ENCODE peak calls at places on chromosomes 1 and 21, in eight cellular contexts. One of them, this sample, is unnamed.
A peak's percentile ranks its signal among the peaks of the same experiment; 100 is the strongest.

GRCh38 chr1:162855461-162856150 is 5.4 kb downstream of the CCDC190 start:
- DNase-seq in ELR: peak; percentile 77
- DNase-seq in lung microvascular endothelial cell: peak; percentile 69
- DNase-seq in GM12865: no peak
- DNase-seq in stimulated activated CD4-positive, alpha-beta T cell treated with anti-CD3 and anti-CD28 coated beads, TNF-alpha, amount 100 ng/mL, for 48 hours: no peak
- DNase-seq in T47D: no peak
- DNase-seq in GM20000: no peak
- DNase-seq in body of pancreas: no peak
- DNase-seq in this sample: no peak

GRCh38 chr1:46166521-46167462 is 8.1 kb upstream of the TSPAN1 start:
- DNase-seq in ELR: no peak
- DNase-seq in lung microvascular endothelial cell: peak; percentile 47
- DNase-seq in GM12865: peak; percentile 80
- DNase-seq in stimulated activated CD4-positive, alpha-beta T cell treated with anti-CD3 and anti-CD28 coated beads, TNF-alpha, amount 100 ng/mL, for 48 hours: peak; percentile 47
- DNase-seq in T47D: no peak
- DNase-seq in GM20000: peak; percentile 41
- DNase-seq in body of pancreas: peak; percentile 48
- DNase-seq in this sample: no peak

GRCh38 chr1:207309775-207310273 is 11.7 kb upstream of the CD55 start:
- DNase-seq in ELR: peak; percentile 86
- DNase-seq in lung microvascular endothelial cell: peak; percentile 87
- DNase-seq in GM12865: peak; percentile 24
- DNase-seq in stimulated activated CD4-positive, alpha-beta T cell treated with anti-CD3 and anti-CD28 coated beads, TNF-alpha, amount 100 ng/mL, for 48 hours: no peak
- DNase-seq in T47D: peak; percentile 45
- DNase-seq in GM20000: peak; percentile 28
- DNase-seq in body of pancreas: peak; percentile 37
- DNase-seq in this sample: peak; percentile 64

GRCh38 chr1:220323717-220324116 is 51.5 kb upstream of the RAB3GAP2 start:
- DNase-seq in ELR: no peak
- DNase-seq in lung microvascular endothelial cell: no peak
- DNase-seq in GM12865: no peak
- DNase-seq in stimulated activated CD4-positive, alpha-beta T cell treated with anti-CD3 and anti-CD28 coated beads, TNF-alpha, amount 100 ng/mL, for 48 hours: no peak
- DNase-seq in T47D: no peak
- DNase-seq in GM20000: no peak
- DNase-seq in body of pancreas: no peak
- DNase-seq in this sample: no peak

GRCh38 chr1:34786521-34787325 is 5.7 kb downstream of the GJB3 start:
- DNase-seq in ELR: peak; percentile 74
- DNase-seq in lung microvascular endothelial cell: peak; percentile 82
- DNase-seq in GM12865: peak; percentile 79
- DNase-seq in stimulated activated CD4-positive, alpha-beta T cell treated with anti-CD3 and anti-CD28 coated beads, TNF-alpha, amount 100 ng/mL, for 48 hours: peak; percentile 60
- DNase-seq in T47D: peak; percentile 71
- DNase-seq in GM20000: peak; percentile 86
- DNase-seq in body of pancreas: peak; percentile 79
- DNase-seq in this sample: no peak

GRCh38 chr1:201903135-201903534 is 14.4 kb downstream of the SHISA4 start:
- DNase-seq in ELR: peak; percentile 52
- DNase-seq in lung microvascular endothelial cell: no peak
- DNase-seq in GM12865: no peak
- DNase-seq in stimulated activated CD4-positive, alpha-beta T cell treated with anti-CD3 and anti-CD28 coated beads, TNF-alpha, amount 100 ng/mL, for 48 hours: no peak
- DNase-seq in T47D: no peak
- DNase-seq in GM20000: no peak
- DNase-seq in body of pancreas: peak; percentile 27
- DNase-seq in this sample: no peak

GRCh38 chr1:63856924-63857323 is 83.1 kb downstream of the ROR1 start:
- DNase-seq in ELR: no peak
- DNase-seq in lung microvascular endothelial cell: no peak
- DNase-seq in GM12865: no peak
- DNase-seq in stimulated activated CD4-positive, alpha-beta T cell treated with anti-CD3 and anti-CD28 coated beads, TNF-alpha, amount 100 ng/mL, for 48 hours: no peak
- DNase-seq in T47D: no peak
- DNase-seq in GM20000: no peak
- DNase-seq in body of pancreas: no peak
- DNase-seq in this sample: no peak

GRCh38 chr1:233341117-233341516 is 13.6 kb downstream of the MAP3K21 start:
- DNase-seq in ELR: no peak
- DNase-seq in lung microvascular endothelial cell: no peak
- DNase-seq in GM12865: no peak
- DNase-seq in stimulated activated CD4-positive, alpha-beta T cell treated with anti-CD3 and anti-CD28 coated beads, TNF-alpha, amount 100 ng/mL, for 48 hours: no peak
- DNase-seq in T47D: no peak
- DNase-seq in GM20000: no peak
- DNase-seq in body of pancreas: peak; percentile 78
- DNase-seq in this sample: no peak

GRCh38 chr1:222546091-222546490 is 1.8 kb downstream of the HHIPL2 start:
- DNase-seq in ELR: no peak
- DNase-seq in lung microvascular endothelial cell: no peak
- DNase-seq in GM12865: no peak
- DNase-seq in stimulated activated CD4-positive, alpha-beta T cell treated with anti-CD3 and anti-CD28 coated beads, TNF-alpha, amount 100 ng/mL, for 48 hours: no peak
- DNase-seq in T47D: no peak
- DNase-seq in GM20000: no peak
- DNase-seq in body of pancreas: no peak
- DNase-seq in this sample: no peak

GRCh38 chr1:1434131-1434811 is 1.2 kb upstream of the VWA1 start:
- DNase-seq in ELR: no peak
- DNase-seq in lung microvascular endothelial cell: no peak
- DNase-seq in GM12865: no peak
- DNase-seq in stimulated activated CD4-positive, alpha-beta T cell treated with anti-CD3 and anti-CD28 coated beads, TNF-alpha, amount 100 ng/mL, for 48 hours: no peak
- DNase-seq in T47D: peak; percentile 51
- DNase-seq in GM20000: peak; percentile 53
- DNase-seq in body of pancreas: peak; percentile 71
- DNase-seq in this sample: no peak

GRCh38 chr1:3993606-3994375 is 93.7 kb upstream of the C1orf174 start:
- DNase-seq in ELR: no peak
- DNase-seq in lung microvascular endothelial cell: no peak
- DNase-seq in GM12865: no peak
- DNase-seq in stimulated activated CD4-positive, alpha-beta T cell treated with anti-CD3 and anti-CD28 coated beads, TNF-alpha, amount 100 ng/mL, for 48 hours: no peak
- DNase-seq in T47D: no peak
- DNase-seq in GM20000: no peak
- DNase-seq in body of pancreas: no peak
- DNase-seq in this sample: no peak

GRCh38 chr21:44530903-44531605 is 8.9 kb downstream of the KRTAP10-1 start:
- DNase-seq in ELR: no peak
- DNase-seq in lung microvascular endothelial cell: no peak
- DNase-seq in GM12865: no peak
- DNase-seq in stimulated activated CD4-positive, alpha-beta T cell treated with anti-CD3 and anti-CD28 coated beads, TNF-alpha, amount 100 ng/mL, for 48 hours: no peak
- DNase-seq in T47D: no peak
- DNase-seq in GM20000: no peak
- DNase-seq in body of pancreas: no peak
- DNase-seq in this sample: no peak

GRCh38 chr1:115833806-115834205 is 7.1 kb downstream of the NHLH2 start:
- DNase-seq in ELR: peak; percentile 20
- DNase-seq in lung microvascular endothelial cell: no peak
- DNase-seq in GM12865: no peak
- DNase-seq in stimulated activated CD4-positive, alpha-beta T cell treated with anti-CD3 and anti-CD28 coated beads, TNF-alpha, amount 100 ng/mL, for 48 hours: no peak
- DNase-seq in T47D: no peak
- DNase-seq in GM20000: no peak
- DNase-seq in body of pancreas: no peak
- DNase-seq in this sample: no peak

GRCh38 chr1:16677552-16678423 is 11.0 kb upstream of the RNU1-3 start:
- DNase-seq in ELR: peak; percentile 72
- DNase-seq in lung microvascular endothelial cell: peak; percentile 52
- DNase-seq in GM12865: peak; percentile 52
- DNase-seq in stimulated activated CD4-positive, alpha-beta T cell treated with anti-CD3 and anti-CD28 coated beads, TNF-alpha, amount 100 ng/mL, for 48 hours: no peak
- DNase-seq in T47D: peak; percentile 17
- DNase-seq in GM20000: peak; percentile 45
- DNase-seq in body of pancreas: peak; percentile 71
- DNase-seq in this sample: no peak

GRCh38 chr1:95247607-95248006 is 13.6 kb downstream of the RWDD3 start:
- DNase-seq in ELR: no peak
- DNase-seq in lung microvascular endothelial cell: no peak
- DNase-seq in GM12865: no peak
- DNase-seq in stimulated activated CD4-positive, alpha-beta T cell treated with anti-CD3 and anti-CD28 coated beads, TNF-alpha, amount 100 ng/mL, for 48 hours: no peak
- DNase-seq in T47D: no peak
- DNase-seq in GM20000: no peak
- DNase-seq in body of pancreas: no peak
- DNase-seq in this sample: no peak

GRCh38 chr1:41353744-41354143 is 7.5 kb upstream of the FOXO6 start:
- DNase-seq in ELR: peak; percentile 72
- DNase-seq in lung microvascular endothelial cell: no peak
- DNase-seq in GM12865: peak; percentile 88
- DNase-seq in stimulated activated CD4-positive, alpha-beta T cell treated with anti-CD3 and anti-CD28 coated beads, TNF-alpha, amount 100 ng/mL, for 48 hours: no peak
- DNase-seq in T47D: peak; percentile 94
- DNase-seq in GM20000: peak; percentile 66
- DNase-seq in body of pancreas: no peak
- DNase-seq in this sample: peak; percentile 31

GRCh38 chr1:158932171-158932570 is 819 bp downstream of the PYHIN1 start:
- DNase-seq in ELR: no peak
- DNase-seq in lung microvascular endothelial cell: no peak
- DNase-seq in GM12865: no peak
- DNase-seq in stimulated activated CD4-positive, alpha-beta T cell treated with anti-CD3 and anti-CD28 coated beads, TNF-alpha, amount 100 ng/mL, for 48 hours: no peak
- DNase-seq in T47D: no peak
- DNase-seq in GM20000: no peak
- DNase-seq in body of pancreas: no peak
- DNase-seq in this sample: no peak

GRCh38 chr1:156368889-156369684 is at the start of gene RHBG:
- DNase-seq in ELR: peak; percentile 41
- DNase-seq in lung microvascular endothelial cell: peak; percentile 10
- DNase-seq in GM12865: no peak
- DNase-seq in stimulated activated CD4-positive, alpha-beta T cell treated with anti-CD3 and anti-CD28 coated beads, TNF-alpha, amount 100 ng/mL, for 48 hours: no peak
- DNase-seq in T47D: peak; percentile 69
- DNase-seq in GM20000: peak; percentile 9
- DNase-seq in body of pancreas: peak; percentile 89
- DNase-seq in this sample: no peak

GRCh38 chr1:56873213-56873612 is 18.6 kb downstream of the C8A start:
- DNase-seq in ELR: no peak
- DNase-seq in lung microvascular endothelial cell: no peak
- DNase-seq in GM12865: no peak
- DNase-seq in stimulated activated CD4-positive, alpha-beta T cell treated with anti-CD3 and anti-CD28 coated beads, TNF-alpha, amount 100 ng/mL, for 48 hours: no peak
- DNase-seq in T47D: no peak
- DNase-seq in GM20000: no peak
- DNase-seq in body of pancreas: no peak
- DNase-seq in this sample: no peak

GRCh38 chr1:26536081-26536480 is 6.5 kb downstream of the RPS6KA1 start:
- DNase-seq in ELR: no peak
- DNase-seq in lung microvascular endothelial cell: no peak
- DNase-seq in GM12865: no peak
- DNase-seq in stimulated activated CD4-positive, alpha-beta T cell treated with anti-CD3 and anti-CD28 coated beads, TNF-alpha, amount 100 ng/mL, for 48 hours: no peak
- DNase-seq in T47D: no peak
- DNase-seq in GM20000: no peak
- DNase-seq in body of pancreas: no peak
- DNase-seq in this sample: no peak

GRCh38 chr1:85708826-85709222 is 591 bp upstream of the ZNHIT6 start:
- DNase-seq in ELR: no peak
- DNase-seq in lung microvascular endothelial cell: no peak
- DNase-seq in GM12865: no peak
- DNase-seq in stimulated activated CD4-positive, alpha-beta T cell treated with anti-CD3 and anti-CD28 coated beads, TNF-alpha, amount 100 ng/mL, for 48 hours: no peak
- DNase-seq in T47D: peak; percentile 18
- DNase-seq in GM20000: no peak
- DNase-seq in body of pancreas: no peak
- DNase-seq in this sample: no peak

GRCh38 chr1:85289848-85290335 is 13.5 kb upstream of the BCL10 start:
- DNase-seq in ELR: no peak
- DNase-seq in lung microvascular endothelial cell: no peak
- DNase-seq in GM12865: peak; percentile 61
- DNase-seq in stimulated activated CD4-positive, alpha-beta T cell treated with anti-CD3 and anti-CD28 coated beads, TNF-alpha, amount 100 ng/mL, for 48 hours: no peak
- DNase-seq in T47D: no peak
- DNase-seq in GM20000: no peak
- DNase-seq in body of pancreas: no peak
- DNase-seq in this sample: no peak

GRCh38 chr1:205834751-205835150 is 15.2 kb downstream of the PM20D1 start:
- DNase-seq in ELR: no peak
- DNase-seq in lung microvascular endothelial cell: no peak
- DNase-seq in GM12865: no peak
- DNase-seq in stimulated activated CD4-positive, alpha-beta T cell treated with anti-CD3 and anti-CD28 coated beads, TNF-alpha, amount 100 ng/mL, for 48 hours: no peak
- DNase-seq in T47D: no peak
- DNase-seq in GM20000: no peak
- DNase-seq in body of pancreas: no peak
- DNase-seq in this sample: no peak

GRCh38 chr1:2059290-2059953 is 9.2 kb downstream of the PRKCZ start:
- DNase-seq in ELR: no peak
- DNase-seq in lung microvascular endothelial cell: no peak
- DNase-seq in GM12865: no peak
- DNase-seq in stimulated activated CD4-positive, alpha-beta T cell treated with anti-CD3 and anti-CD28 coated beads, TNF-alpha, amount 100 ng/mL, for 48 hours: no peak
- DNase-seq in T47D: no peak
- DNase-seq in GM20000: no peak
- DNase-seq in body of pancreas: no peak
- DNase-seq in this sample: no peak

GRCh38 chr1:205301220-205301821 is 20.2 kb downstream of the NUAK2 start:
- DNase-seq in ELR: peak; percentile 94
- DNase-seq in lung microvascular endothelial cell: peak; percentile 68
- DNase-seq in GM12865: no peak
- DNase-seq in stimulated activated CD4-positive, alpha-beta T cell treated with anti-CD3 and anti-CD28 coated beads, TNF-alpha, amount 100 ng/mL, for 48 hours: no peak
- DNase-seq in T47D: peak; percentile 85
- DNase-seq in GM20000: no peak
- DNase-seq in body of pancreas: peak; percentile 98
- DNase-seq in this sample: peak; percentile 82

GRCh38 chr1:27658951-27659496 is 13.0 kb downstream of the IFI6 start:
- DNase-seq in ELR: peak; percentile 93
- DNase-seq in lung microvascular endothelial cell: peak; percentile 21
- DNase-seq in GM12865: peak; percentile 83
- DNase-seq in stimulated activated CD4-positive, alpha-beta T cell treated with anti-CD3 and anti-CD28 coated beads, TNF-alpha, amount 100 ng/mL, for 48 hours: no peak
- DNase-seq in T47D: peak; percentile 29
- DNase-seq in GM20000: peak; percentile 66
- DNase-seq in body of pancreas: no peak
- DNase-seq in this sample: peak; percentile 69

GRCh38 chr1:18569251-18569650 is 61.4 kb upstream of the PAX7 start:
- DNase-seq in ELR: no peak
- DNase-seq in lung microvascular endothelial cell: no peak
- DNase-seq in GM12865: no peak
- DNase-seq in stimulated activated CD4-positive, alpha-beta T cell treated with anti-CD3 and anti-CD28 coated beads, TNF-alpha, amount 100 ng/mL, for 48 hours: no peak
- DNase-seq in T47D: no peak
- DNase-seq in GM20000: no peak
- DNase-seq in body of pancreas: no peak
- DNase-seq in this sample: no peak

GRCh38 chr1:19179597-19180271 is 30.3 kb downstream of the UBR4 start:
- DNase-seq in ELR: peak; percentile 46
- DNase-seq in lung microvascular endothelial cell: peak; percentile 66
- DNase-seq in GM12865: peak; percentile 38
- DNase-seq in stimulated activated CD4-positive, alpha-beta T cell treated with anti-CD3 and anti-CD28 coated beads, TNF-alpha, amount 100 ng/mL, for 48 hours: no peak
- DNase-seq in T47D: peak; percentile 59
- DNase-seq in GM20000: no peak
- DNase-seq in body of pancreas: no peak
- DNase-seq in this sample: no peak

GRCh38 chr1:50424940-50425375 is 1.7 kb upstream of the DMRTA2 start:
- DNase-seq in ELR: no peak
- DNase-seq in lung microvascular endothelial cell: no peak
- DNase-seq in GM12865: no peak
- DNase-seq in stimulated activated CD4-positive, alpha-beta T cell treated with anti-CD3 and anti-CD28 coated beads, TNF-alpha, amount 100 ng/mL, for 48 hours: no peak
- DNase-seq in T47D: no peak
- DNase-seq in GM20000: no peak
- DNase-seq in body of pancreas: no peak
- DNase-seq in this sample: no peak

GRCh38 chr1:72280714-72281113 is 1.6 kb downstream of the NEGR1 start:
- DNase-seq in ELR: peak; percentile 32
- DNase-seq in lung microvascular endothelial cell: no peak
- DNase-seq in GM12865: no peak
- DNase-seq in stimulated activated CD4-positive, alpha-beta T cell treated with anti-CD3 and anti-CD28 coated beads, TNF-alpha, amount 100 ng/mL, for 48 hours: no peak
- DNase-seq in T47D: no peak
- DNase-seq in GM20000: no peak
- DNase-seq in body of pancreas: no peak
- DNase-seq in this sample: no peak

GRCh38 chr1:218810336-218810735 is 363.3 kb upstream of the LYPLAL1 start:
- DNase-seq in ELR: no peak
- DNase-seq in lung microvascular endothelial cell: peak; percentile 8
- DNase-seq in GM12865: no peak
- DNase-seq in stimulated activated CD4-positive, alpha-beta T cell treated with anti-CD3 and anti-CD28 coated beads, TNF-alpha, amount 100 ng/mL, for 48 hours: no peak
- DNase-seq in T47D: no peak
- DNase-seq in GM20000: no peak
- DNase-seq in body of pancreas: no peak
- DNase-seq in this sample: no peak

GRCh38 chr1:223846668-223847007 is 891 bp upstream of the TP53BP2 start:
- DNase-seq in ELR: peak; percentile 56
- DNase-seq in lung microvascular endothelial cell: peak; percentile 37
- DNase-seq in GM12865: no peak
- DNase-seq in stimulated activated CD4-positive, alpha-beta T cell treated with anti-CD3 and anti-CD28 coated beads, TNF-alpha, amount 100 ng/mL, for 48 hours: peak; percentile 17
- DNase-seq in T47D: peak; percentile 48
- DNase-seq in GM20000: peak; percentile 26
- DNase-seq in body of pancreas: peak; percentile 30
- DNase-seq in this sample: no peak

GRCh38 chr1:117810553-117810952 is 118.9 kb downstream of the GDAP2 start:
- DNase-seq in ELR: no peak
- DNase-seq in lung microvascular endothelial cell: no peak
- DNase-seq in GM12865: no peak
- DNase-seq in stimulated activated CD4-positive, alpha-beta T cell treated with anti-CD3 and anti-CD28 coated beads, TNF-alpha, amount 100 ng/mL, for 48 hours: no peak
- DNase-seq in T47D: no peak
- DNase-seq in GM20000: no peak
- DNase-seq in body of pancreas: no peak
- DNase-seq in this sample: no peak

This sample was measured in RWPE2.